ENCODE peak calls at places on chromosome 22, in four cellular contexts. T is psoas muscle, E is spleen, K is kidney. M is an unnamed sample. For H3K4me1, the result is how much of the 10 kb centered on the place peaks cover.

GRCh38 chr22:30541979-30542810 is 4.3 kb downstream of the SEC14L6 start:
- DNase-seq in E (no peak), K (peak), T (no peak), M (no peak)

GRCh38 chr22:49810363-49811013 is 17.2 kb downstream of the BRD1 start:
- DNase-seq in E (no peak), K (no peak), T (no peak), M (no peak)

GRCh38 chr22:36285545-36285944 is 32.6 kb downstream of the APOL1 start:
- DNase-seq in T (peak), K (peak), E (peak), M (no peak)

GRCh38 chr22:22244337-22245250 is at the start of gene VPREB1:
- DNase-seq in E (no peak), T (no peak), K (no peak), M (no peak)

GRCh38 chr22:50346415-50346945 is 3.4 kb downstream of the PPP6R2 start:
- DNase-seq in E (no peak), T (no peak), K (peak), M (no peak)

GRCh38 chr22:32920032-32920628 is 118.6 kb downstream of the TIMP3 start:
- DNase-seq in K (no peak), T (peak), E (no peak), M (no peak)

GRCh38 chr22:49965291-49966040 is 4.9 kb downstream of the PIM3 start:
- DNase-seq in E (peak), K (peak), T (peak), M (peak)

GRCh38 chr22:33391298-33391697 is 333.1 kb upstream of the SYN3 start:
- DNase-seq in T (no peak), E (no peak), K (no peak), M (no peak)

GRCh38 chr22:49931863-49932262 is 13.4 kb downstream of the CRELD2 start:
- DNase-seq in K (no peak), T (no peak), E (no peak), M (no peak)

GRCh38 chr22:49107961-49108530 is 719.6 kb downstream of the BRD1 start:
- DNase-seq in E (no peak), K (peak), T (no peak), M (no peak)

GRCh38 chr22:27383896-27384295 is 417.7 kb downstream of the MN1 start:
- DNase-seq in T (no peak), K (no peak), E (no peak), M (no peak)

GRCh38 chr22:27382947-27383346 is 418.6 kb downstream of the MN1 start:
- DNase-seq in E (no peak), K (no peak), T (no peak), M (no peak)

GRCh38 chr22:27381552-27381951 is 420.0 kb downstream of the MN1 start:
- DNase-seq in T (no peak), E (no peak), K (no peak), M (no peak)

GRCh38 chr22:27380826-27381225 is 420.7 kb downstream of the MN1 start:
- DNase-seq in K (no peak), T (no peak), E (no peak), M (no peak)

GRCh38 chr22:27381960-27382742 is 419.4 kb downstream of the MN1 start:
- DNase-seq in K (no peak), E (no peak), T (no peak), M (no peak)
- H3K4me3 ChIP-seq in K (no peak), E (no peak), T (no peak), M (no peak)

GRCh38 chr22:41913842-41914534 is 886 bp downstream of the SHISA8 start:
- DNase-seq in K (no peak), E (no peak), T (no peak), M (no peak)
- H3K4me1 ChIP-seq in K (under half), E (half or more), T (under half), M (under half)

DNA sequence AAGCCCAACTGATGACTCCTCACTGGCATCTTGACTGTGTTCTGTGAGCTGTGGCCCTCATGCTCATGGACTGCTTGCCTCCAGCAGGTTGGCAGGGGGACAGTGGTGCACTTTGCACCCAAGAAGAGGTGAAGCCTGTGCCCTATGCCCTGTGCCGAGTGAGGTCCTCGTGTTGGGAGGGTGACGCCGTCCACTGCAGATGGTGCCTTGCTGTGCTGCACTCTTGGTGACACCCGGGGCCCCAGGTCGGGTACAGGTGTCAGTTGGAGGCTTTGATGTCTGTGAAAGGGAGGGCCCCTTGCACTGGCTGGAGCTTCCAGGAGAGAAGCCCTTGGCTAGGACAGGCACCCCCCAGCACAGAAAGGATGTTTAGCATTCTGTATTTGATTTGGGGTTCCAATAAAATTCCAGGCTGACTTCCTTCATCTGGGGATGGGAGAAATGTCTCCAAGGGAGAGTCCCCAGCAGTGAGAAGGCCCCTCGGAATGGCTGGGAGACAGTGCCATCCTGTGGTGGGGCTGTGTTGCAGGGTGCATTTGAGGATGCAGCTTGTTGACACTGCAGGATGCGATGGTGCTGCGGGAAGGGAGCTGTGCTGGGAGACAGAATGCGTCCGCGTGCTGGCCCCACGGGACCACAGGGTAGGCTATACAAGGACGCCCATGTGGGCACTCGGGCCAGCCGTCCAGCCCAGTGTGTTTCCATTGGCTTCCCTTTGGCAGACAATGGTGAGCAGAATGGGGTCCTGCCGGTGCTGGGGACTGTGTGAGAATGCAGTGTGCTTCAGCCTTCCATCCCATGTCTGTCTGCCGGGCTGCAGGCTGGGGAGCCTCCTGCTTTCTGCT is 2.5 kb upstream of the ZDHHC8 start:
- DNase-seq in E (no peak), T (no peak), K (no peak), M (no peak)
- TF ChIP-seq CTCF in E (no peak), T (peak), K (peak), M (peak)

GRCh38 chr22:26903030-26903856 is 245.9 kb downstream of the MIAT start:
- DNase-seq in E (no peak), T (no peak), K (peak), M (no peak)
- H3K4me3 ChIP-seq in E (peak), T (no peak), K (no peak), M (no peak)

GRCh38 chr22:46103181-46103580 is 47.1 kb upstream of the PPARA start:
- DNase-seq in T (no peak), E (no peak), K (no peak), M (no peak)

GRCh38 chr22:46104170-46104880 is 46.0 kb upstream of the PPARA start:
- DNase-seq in K (no peak), E (peak), T (peak), M (no peak)

GRCh38 chr22:46104881-46105493 is 45.3 kb upstream of the PPARA start:
- DNase-seq in E (no peak), T (no peak), K (no peak), M (no peak)

GRCh38 chr22:46102752-46103151 is 47.6 kb upstream of the PPARA start:
- DNase-seq in T (no peak), K (no peak), E (no peak), M (no peak)

GRCh38 chr22:46103664-46104063 is 46.7 kb upstream of the PPARA start:
- DNase-seq in T (no peak), E (no peak), K (no peak), M (no peak)
- H3K4me1 ChIP-seq in T (half or more), E (half or more), K (half or more), M (half or more)

DNA sequence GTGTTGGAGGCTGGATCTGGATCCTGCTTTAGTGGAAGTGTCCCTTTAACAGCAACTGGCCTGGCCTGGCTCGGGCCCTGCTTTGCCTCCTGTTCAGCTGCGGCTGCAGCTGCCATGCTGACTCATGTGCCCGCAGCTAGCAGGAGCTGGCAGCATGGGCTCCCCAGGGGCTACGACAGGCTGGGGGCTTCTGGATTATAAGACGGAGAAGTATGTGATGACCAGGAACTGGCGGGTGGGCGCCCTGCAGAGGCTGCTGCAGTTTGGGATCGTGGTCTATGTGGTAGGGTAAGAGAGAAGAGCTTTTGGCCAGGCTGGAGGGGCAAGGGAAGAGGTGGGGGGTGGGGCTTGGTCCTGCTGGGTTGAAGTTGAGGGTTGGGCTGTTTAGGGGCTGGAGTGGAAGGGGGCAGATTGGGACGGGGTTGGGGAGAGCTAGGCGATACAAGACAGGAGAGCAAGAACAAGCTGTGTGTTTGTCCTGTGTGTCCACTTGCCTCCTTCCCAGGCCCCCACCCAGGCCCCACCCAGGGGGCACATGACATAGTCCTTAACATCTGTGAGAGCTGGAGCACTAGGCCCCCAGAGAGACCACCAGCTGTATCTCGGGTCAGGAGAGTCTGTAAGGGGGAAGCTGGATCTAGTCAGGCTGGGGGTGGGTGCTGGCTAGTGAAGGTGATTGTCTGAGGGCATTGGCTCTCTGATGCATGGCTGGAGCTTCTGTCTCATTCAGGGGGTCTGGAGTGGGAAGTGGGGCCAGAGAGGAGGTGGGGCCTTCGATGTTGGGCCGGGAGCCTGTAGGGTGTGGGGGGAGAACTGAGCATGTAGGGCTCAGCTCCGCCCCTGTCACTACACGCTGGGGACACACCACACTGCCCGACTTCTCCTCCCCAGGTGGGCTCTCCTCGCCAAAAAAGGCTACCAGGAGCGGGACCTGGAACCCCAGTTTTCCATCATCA is at the start of gene P2RX6:
- DNase-seq in K (peak), T (peak), E (peak), M (no peak)
- TF ChIP-seq CTCF in K (no peak), T (no peak), E (no peak), M (no peak)

GRCh38 chr22:38433871-38434270 is 21.1 kb downstream of the KCNJ4 start:
- DNase-seq in E (no peak), K (no peak), T (no peak), M (no peak)
- H3K4me3 ChIP-seq in E (no peak), K (no peak), T (no peak), M (no peak)

GRCh38 chr22:17412232-17412631 is 43.0 kb downstream of the CECR2 start:
- DNase-seq in T (no peak), K (no peak), E (no peak), M (no peak)
- H3K4me1 ChIP-seq in T (half or more), K (under half), E (under half), M (under half)

DNA sequence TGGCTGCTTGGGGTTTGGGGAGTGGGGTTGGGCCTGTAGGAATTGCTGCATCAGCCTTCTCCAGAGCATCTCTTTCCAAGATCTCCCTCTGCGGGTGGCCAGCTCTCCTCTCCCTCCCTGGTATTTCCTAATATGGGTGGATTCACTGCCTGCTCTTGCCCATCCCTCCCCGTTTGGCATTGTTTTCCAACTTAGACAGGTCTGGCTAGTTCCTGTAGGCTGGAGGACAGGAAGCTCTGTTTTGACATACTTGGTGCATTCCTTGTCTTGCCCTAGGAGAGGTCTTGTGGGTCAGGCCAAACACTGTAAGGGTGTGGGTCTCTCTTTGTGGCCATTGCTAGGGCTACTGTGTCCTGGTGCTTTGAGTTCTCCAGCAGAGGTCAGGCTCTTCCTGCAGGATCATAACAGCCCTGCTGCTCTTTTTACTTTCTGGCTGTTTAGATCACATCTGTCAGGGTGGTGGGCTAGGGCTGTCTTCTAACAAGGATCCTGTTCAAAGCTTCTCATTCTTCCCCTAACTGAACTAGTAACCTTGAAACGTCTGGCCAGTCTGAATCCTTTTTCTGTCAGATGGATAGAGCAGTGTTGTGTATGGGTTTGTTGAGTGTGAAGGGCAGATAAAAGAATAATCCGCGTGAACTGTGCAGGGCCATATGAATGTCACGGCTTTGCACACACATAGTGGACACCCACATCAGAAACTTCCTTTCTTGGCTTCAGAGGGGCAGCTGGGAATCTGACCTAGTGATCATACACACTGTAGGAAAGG is 18.3 kb upstream of the MICALL1 start:
- DNase-seq in E (no peak), T (no peak), K (no peak), M (peak)
- TF ChIP-seq CTCF in E (no peak), T (no peak), K (peak), M (peak)

M was measured in RWPE2.